ENCODE peak calls at places on chromosomes 2 and 18, in five cellular contexts. Q, B, V, S and O are unnamed samples.

GRCh38 chr2:71498261-71498701 is 44.9 kb downstream of the DYSF start:
- DNase-seq in Q (peak), B (no peak), V (no peak), S (no peak), O (no peak)

GRCh38 chr2:113211226-113212105 is 37.7 kb downstream of the PSD4 start:
- DNase-seq in Q (peak), B (no peak), V (no peak), S (no peak), O (no peak)

GRCh38 chr2:228838819-228839218 is 432.3 kb downstream of the PID1 start:
- DNase-seq in Q (no peak), B (no peak), V (no peak), S (no peak), O (no peak)

GRCh38 chr2:128834853-128835252 is 516.2 kb upstream of the HS6ST1 start:
- DNase-seq in Q (no peak), B (no peak), V (no peak), S (no peak), O (no peak)

GRCh38 chr2:52416340-52416739 is 1351.3 kb upstream of the CHAC2 start:
- DNase-seq in Q (no peak), B (no peak), V (no peak), S (no peak), O (no peak)

GRCh38 chr2:218166791-218167190 is at the start of gene CXCR1:
- DNase-seq in Q (no peak), B (peak), V (peak), S (no peak), O (no peak)

GRCh38 chr2:72082021-72082739 is 65.5 kb downstream of the CYP26B1 start:
- DNase-seq in Q (peak), B (no peak), V (no peak), S (no peak), O (no peak)

GRCh38 chr2:238352361-238352760 is 32.0 kb downstream of the TRAF3IP1 start:
- DNase-seq in Q (no peak), B (no peak), V (no peak), S (no peak), O (no peak)

GRCh38 chr2:105592288-105592687 is 152.4 kb upstream of the NCK2 start:
- DNase-seq in Q (no peak), B (no peak), V (no peak), S (no peak), O (no peak)

GRCh38 chr2:236947294-236947693 is 138.4 kb upstream of the COPS8 start:
- DNase-seq in Q (no peak), B (no peak), V (no peak), S (no peak), O (no peak)

GRCh38 chr18:63142502-63143045 is 177.0 kb downstream of the BCL2 start:
- DNase-seq in Q (no peak), B (no peak), V (no peak), S (no peak), O (no peak)

GRCh38 chr18:75213610-75214009 is 3.0 kb downstream of the TSHZ1 start:
- DNase-seq in Q (peak), B (no peak), V (no peak), S (no peak), O (no peak)

GRCh38 chr2:7837232-7837760 is 844.6 kb upstream of the ID2 start:
- DNase-seq in Q (no peak), B (no peak), V (no peak), S (peak), O (no peak)

GRCh38 chr2:240713928-240714746 is 22.5 kb downstream of the AQP12A start:
- DNase-seq in Q (no peak), B (no peak), V (no peak), S (no peak), O (no peak)

GRCh38 chr2:53753036-53753435 is 14.6 kb upstream of the CHAC2 start:
- DNase-seq in Q (no peak), B (no peak), V (no peak), S (no peak), O (no peak)

GRCh38 chr2:118046628-118047210 is 32.8 kb upstream of the CCDC93 start:
- DNase-seq in Q (peak), B (no peak), V (no peak), S (no peak), O (no peak)

GRCh38 chr18:26407721-26408601 is 140.4 kb downstream of the KCTD1 start:
- DNase-seq in Q (peak), B (no peak), V (no peak), S (no peak), O (no peak)

GRCh38 chr2:10750610-10751009 is 29.2 kb downstream of the ATP6V1C2 start:
- DNase-seq in Q (no peak), B (no peak), V (no peak), S (no peak), O (no peak)

GRCh38 chr2:42792583-42793313 is at the start of gene HAAO:
- DNase-seq in Q (peak), B (peak), V (no peak), S (no peak), O (peak)

GRCh38 chr2:119354860-119355259 is 11.8 kb downstream of the C2orf76 start:
- DNase-seq in Q (no peak), B (no peak), V (no peak), S (no peak), O (no peak)

GRCh38 chr2:203777030-203777429 is 70.6 kb downstream of the CD28 start:
- DNase-seq in Q (no peak), B (no peak), V (no peak), S (no peak), O (no peak)

GRCh38 chr2:159551811-159552210 is 64.5 kb downstream of the BAZ2B start:
- DNase-seq in Q (no peak), B (no peak), V (no peak), S (no peak), O (no peak)

GRCh38 chr2:241728627-241729026 is 5.8 kb upstream of the D2HGDH start:
- DNase-seq in Q (no peak), B (no peak), V (no peak), S (no peak), O (no peak)

GRCh38 chr18:67608909-67609308 is 92.4 kb upstream of the DSEL start:
- DNase-seq in Q (peak), B (no peak), V (no peak), S (no peak), O (no peak)

GRCh38 chr2:221485500-221485870 is 86.6 kb downstream of the EPHA4 start:
- DNase-seq in Q (peak), B (no peak), V (no peak), S (no peak), O (no peak)

GRCh38 chr18:78480531-78481054 is 499.0 kb upstream of the SALL3 start:
- DNase-seq in Q (no peak), B (no peak), V (no peak), S (no peak), O (no peak)

GRCh38 chr2:200212862-200213425 is 93.5 kb upstream of the SPATS2L start:
- DNase-seq in Q (peak), B (no peak), V (no peak), S (no peak), O (no peak)

GRCh38 chr2:240387669-240388358 is 47.6 kb upstream of the GPC1 start:
- DNase-seq in Q (peak), B (no peak), V (no peak), S (no peak), O (no peak)

GRCh38 chr2:231711677-231712461 is 3.5 kb downstream of the PTMA start:
- DNase-seq in Q (peak), B (no peak), V (peak), S (no peak), O (no peak)

GRCh38 chr2:235901243-235901642 is 266.9 kb downstream of the GBX2 start:
- DNase-seq in Q (no peak), B (no peak), V (no peak), S (no peak), O (no peak)

GRCh38 chr2:190365499-190366204 is 22.3 kb downstream of the INPP1 start:
- DNase-seq in Q (no peak), B (no peak), V (no peak), S (no peak), O (no peak)